ENCODE peak calls at places on chromosomes 12 and 14, in six cellular contexts. D is tibial artery, N is pancreas, B is HepG2, J is breast epithelium, G is Peyer's patch. M is an unnamed sample.

GRCh38 chr14:31172084-31172483 is 35.5 kb downstream of the HECTD1 start:
- DNase-seq in D (no peak), N (no peak), B (no peak), J (no peak), G (no peak), M (no peak)

GRCh38 chr14:72401632-72402428 is 469.6 kb downstream of the RGS6 start:
- DNase-seq in D (no peak), N (no peak), B (no peak), J (no peak), G (no peak), M (no peak)

GRCh38 chr14:36570065-36570464 is 12.3 kb downstream of the NKX2-8 start:
- DNase-seq in D (no peak), N (no peak), B (no peak), J (no peak), G (no peak), M (no peak)

GRCh38 chr12:62317017-62317416 is 56.8 kb downstream of the USP15 start:
- DNase-seq in D (no peak), N (no peak), B (no peak), J (no peak), G (no peak), M (no peak)

GRCh38 chr12:119156401-119156800 is 22.3 kb upstream of the HSPB8 start:
- DNase-seq in D (no peak), N (no peak), B (no peak), J (no peak), G (no peak), M (no peak)

GRCh38 chr12:18658179-18658578 is 79.6 kb downstream of the PLCZ1 start:
- DNase-seq in D (no peak), N (no peak), B (no peak), J (no peak), G (no peak), M (no peak)

GRCh38 chr14:74574092-74574438 is 38.0 kb downstream of the LTBP2 start:
- DNase-seq in D (no peak), N (no peak), B (no peak), J (no peak), G (peak; percentile 3), M (no peak)

GRCh38 chr12:90832427-90832826 is 122.5 kb downstream of the CCER1 start:
- DNase-seq in D (no peak), N (no peak), B (no peak), J (no peak), G (no peak), M (no peak)

GRCh38 chr12:24991209-24992049 is 42.5 kb upstream of the BCAT1 start:
- DNase-seq in D (no peak), N (no peak), B (peak; percentile 45), J (no peak), G (no peak), M (no peak)

GRCh38 chr12:5000658-5001390 is 42.9 kb upstream of the KCNA5 start:
- DNase-seq in D (no peak), N (no peak), B (no peak), J (no peak), G (no peak), M (no peak)

GRCh38 chr12:45730842-45731336 is 1.4 kb downstream of the ARID2 start:
- DNase-seq in D (no peak), N (no peak), B (peak; percentile 60), J (no peak), G (no peak), M (no peak)

GRCh38 chr12:79706676-79707075 is 15.9 kb upstream of the PAWR start:
- DNase-seq in D (no peak), N (no peak), B (no peak), J (no peak), G (no peak), M (no peak)

GRCh38 chr12:219891-220352 is 6.0 kb upstream of the SLC6A12 start:
- DNase-seq in D (peak; percentile 78), N (peak; percentile 75), B (peak; percentile 69), J (no peak), G (peak; percentile 80), M (peak; percentile 53)

GRCh38 chr12:121578230-121579189 is 2.3 kb downstream of the KDM2B start:
- DNase-seq in D (peak; percentile 69), N (no peak), B (no peak), J (no peak), G (no peak), M (no peak)

GRCh38 chr12:80352476-80352875 is 91.6 kb upstream of the PTPRQ start:
- DNase-seq in D (no peak), N (no peak), B (no peak), J (no peak), G (no peak), M (no peak)

GRCh38 chr14:95220663-95221231 is 63.4 kb upstream of the DICER1 start:
- DNase-seq in D (no peak), N (no peak), B (no peak), J (no peak), G (no peak), M (no peak)

GRCh38 chr12:103838254-103838914 is 2.6 kb downstream of the NT5DC3 start:
- DNase-seq in D (no peak), N (no peak), B (peak; percentile 87), J (no peak), G (no peak), M (no peak)
- H3K27ac ChIP-seq in D (peak overlapping the region; percentile 95), N (peak overlapping the region; percentile 26), B (peak overlapping the region; percentile 68), J (no peak overlapping the region), G (no peak overlapping the region), M (no peak overlapping the region)

GRCh38 chr14:84098261-84098660 is 1431.7 kb upstream of the FLRT2 start:
- DNase-seq in D (no peak), N (no peak), B (no peak), J (no peak), G (no peak), M (no peak)
- TF ChIP-seq CTCF in D (no peak), N (no peak), B (no peak), J (no peak), G (no peak), M (no peak)

GRCh38 chr12:111057726-111058125 is 137.3 kb upstream of the MYL2 start:
- DNase-seq in D (no peak), N (no peak), B (no peak), J (peak; percentile 36), G (no peak), M (no peak)
- H3K27ac ChIP-seq in D (no peak overlapping the region), N (no peak overlapping the region), B (no peak overlapping the region), J (no peak overlapping the region), G (peak overlapping the region; percentile 70), M (no peak overlapping the region)

GRCh38 chr14:24389266-24389855 is 9.4 kb upstream of the NYNRIN start:
- DNase-seq in D (no peak), N (no peak), B (no peak), J (no peak), G (no peak), M (no peak)

GRCh38 chr14:24394275-24394674 is 4.5 kb upstream of the NYNRIN start:
- DNase-seq in D (no peak), N (no peak), B (no peak), J (no peak), G (no peak), M (no peak)

GRCh38 chr14:24390696-24391468 is 7.9 kb upstream of the NYNRIN start:
- DNase-seq in D (no peak), N (no peak), B (no peak), J (no peak), G (no peak), M (no peak)

GRCh38 chr14:24395609-24396580 is 2.9 kb upstream of the NYNRIN start:
- DNase-seq in D (no peak), N (no peak), B (no peak), J (no peak), G (no peak), M (no peak)

GRCh38 chr14:24392327-24393098 is 6.3 kb upstream of the NYNRIN start:
- DNase-seq in D (no peak), N (no peak), B (no peak), J (no peak), G (no peak), M (no peak)
- TF ChIP-seq CTCF in D (no peak), N (no peak), B (peak; percentile 11), J (no peak), G (no peak), M (no peak)